ENCODE peak calls at places on chromosomes 3 and 15, in seven cellular contexts. T, K, I, J, A, N and Q are unnamed samples.

GRCh38 chr15:45384700-45385099 is 6.4 kb upstream of the GATM start:
- DNase-seq in I (no peak), T (no peak), A (no peak), K (no peak), N (no peak), J (no peak), Q (no peak)

GRCh38 chr3:134300520-134300919 is 49.9 kb upstream of the RYK start:
- DNase-seq in N (no peak), I (no peak), A (no peak), T (no peak), J (no peak), K (no peak), Q (no peak)

GRCh38 chr3:50616770-50617095 is 218 bp upstream of the MAPKAPK3 start:
- DNase-seq in J (peak), N (peak), A (peak), T (peak), I (peak), K (peak), Q (peak)

GRCh38 chr15:62142736-62143135 is 22.3 kb downstream of the C2CD4B start:
- DNase-seq in T (no peak), N (no peak), K (no peak), A (no peak), J (no peak), I (no peak), Q (no peak)

GRCh38 chr3:156614642-156615511 is 59.5 kb upstream of the TIPARP start:
- DNase-seq in A (no peak), N (no peak), J (no peak), T (peak), K (peak), I (peak), Q (no peak)

GRCh38 chr3:70833510-70833835 is 521.0 kb upstream of the MDFIC2 start:
- DNase-seq in N (no peak), J (no peak), A (no peak), K (no peak), I (no peak), T (peak), Q (no peak)

GRCh38 chr15:96887730-96888129 is 557.2 kb downstream of the NR2F2 start:
- DNase-seq in T (no peak), I (no peak), A (no peak), K (peak), N (no peak), J (no peak), Q (no peak)

GRCh38 chr3:141875893-141876380 is 506 bp upstream of the ATP1B3 start:
- DNase-seq in K (peak), A (peak), I (peak), N (peak), J (peak), T (no peak), Q (peak)

GRCh38 chr3:195405646-195406045 is 37.2 kb downstream of the ACAP2 start:
- DNase-seq in I (no peak), N (no peak), A (no peak), K (peak), J (no peak), T (no peak), Q (no peak)

GRCh38 chr15:75029378-75030022 is 6.1 kb downstream of the PPCDC start:
- DNase-seq in T (peak), N (peak), I (peak), J (peak), K (peak), A (peak), Q (peak)

GRCh38 chr3:184786271-184787010 is 25.5 kb upstream of the VPS8 start:
- DNase-seq in T (no peak), N (no peak), I (peak), J (peak), A (no peak), K (peak), Q (no peak)

GRCh38 chr3:2765002-2765579 is 345.1 kb downstream of the IL5RA start:
- DNase-seq in K (peak), I (no peak), J (peak), N (no peak), T (peak), A (no peak), Q (no peak)

GRCh38 chr3:13494463-13495350 is 14.6 kb downstream of the HDAC11 start:
- DNase-seq in K (peak), J (no peak), A (no peak), I (no peak), T (peak), N (no peak), Q (no peak)

GRCh38 chr15:77557178-77557960 is 75.3 kb downstream of the LINGO1 start:
- DNase-seq in A (no peak), K (no peak), I (no peak), J (no peak), T (no peak), N (no peak), Q (no peak)

GRCh38 chr3:414063-414462 is 217.5 kb downstream of the CHL1 start:
- DNase-seq in A (no peak), J (peak), N (no peak), K (peak), I (peak), T (no peak), Q (no peak)

GRCh38 chr3:34683851-34684250 is 885.4 kb downstream of the PDCD6IP start:
- DNase-seq in K (peak), A (no peak), I (peak), T (peak), J (peak), N (no peak), Q (peak)

GRCh38 chr3:49100046-49100615 is 4.4 kb downstream of the QARS1 start:
- DNase-seq in J (no peak), N (no peak), T (no peak), I (no peak), K (no peak), A (no peak), Q (no peak)

GRCh38 chr3:150259526-150260145 is 148.5 kb upstream of the TSC22D2 start:
- DNase-seq in T (no peak), I (no peak), N (no peak), K (no peak), A (no peak), J (no peak), Q (no peak)

GRCh38 chr3:81998139-81998755 is 236.8 kb upstream of the GBE1 start:
- DNase-seq in A (no peak), J (no peak), I (peak), K (peak), N (no peak), T (no peak), Q (no peak)